ENCODE peak calls at places on chromosomes 3 and 15, in six cellular contexts. One of them, this sample, is unnamed.

GRCh38 chr3:40847571-40847992 is 322.8 kb downstream of the ZNF621 start:
- DNase-seq in lung: no peak
- DNase-seq in cardiac muscle cell: peak; percentile 67
- DNase-seq in psoas muscle: no peak
- DNase-seq in iPS DF 6.9: peak; percentile 73
- DNase-seq in mesenchymal stem cell: peak; percentile 24
- DNase-seq in this sample: no peak

GRCh38 chr3:98561727-98562521 is 30.1 kb downstream of the GPR15 start:
- DNase-seq in lung: no peak
- DNase-seq in cardiac muscle cell: no peak
- DNase-seq in psoas muscle: no peak
- DNase-seq in iPS DF 6.9: no peak
- DNase-seq in mesenchymal stem cell: peak; percentile 41
- DNase-seq in this sample: no peak

GRCh38 chr3:15531346-15531745 is 9.8 kb upstream of the COLQ start:
- DNase-seq in iPS DF 6.9: no peak
- DNase-seq in psoas muscle: no peak
- DNase-seq in lung: no peak
- DNase-seq in mesenchymal stem cell: no peak
- DNase-seq in cardiac muscle cell: no peak
- DNase-seq in this sample: no peak

GRCh38 chr3:61927332-61927731 is 366.0 kb downstream of the PTPRG start:
- DNase-seq in cardiac muscle cell: peak; percentile 91
- DNase-seq in iPS DF 6.9: no peak
- DNase-seq in lung: peak; percentile 50
- DNase-seq in psoas muscle: peak; percentile 76
- DNase-seq in mesenchymal stem cell: no peak
- DNase-seq in this sample: no peak

GRCh38 chr3:196611761-196612483 is 27.6 kb upstream of the NRROS start:
- DNase-seq in mesenchymal stem cell: no peak
- DNase-seq in psoas muscle: no peak
- DNase-seq in lung: no peak
- DNase-seq in cardiac muscle cell: peak; percentile 24
- DNase-seq in iPS DF 6.9: no peak
- DNase-seq in this sample: no peak

GRCh38 chr15:65071381-65071811 is 3.6 kb upstream of the RASL12 start:
- DNase-seq in iPS DF 6.9: no peak
- DNase-seq in lung: no peak
- DNase-seq in mesenchymal stem cell: no peak
- DNase-seq in psoas muscle: peak; percentile 38
- DNase-seq in cardiac muscle cell: peak; percentile 74
- DNase-seq in this sample: no peak

GRCh38 chr3:140629351-140630137 is 48.3 kb upstream of the TRIM42 start:
- DNase-seq in psoas muscle: no peak
- DNase-seq in cardiac muscle cell: peak; percentile 81
- DNase-seq in lung: no peak
- DNase-seq in mesenchymal stem cell: peak; percentile 31
- DNase-seq in iPS DF 6.9: no peak
- DNase-seq in this sample: no peak

GRCh38 chr15:81373996-81374395 is at the start of gene TMC3:
- DNase-seq in lung: no peak
- DNase-seq in psoas muscle: no peak
- DNase-seq in cardiac muscle cell: no peak
- DNase-seq in mesenchymal stem cell: no peak
- DNase-seq in iPS DF 6.9: no peak
- DNase-seq in this sample: no peak

GRCh38 chr3:106425021-106425420 is 556.2 kb upstream of the CBLB start:
- DNase-seq in lung: no peak
- DNase-seq in psoas muscle: no peak
- DNase-seq in cardiac muscle cell: peak; percentile 87
- DNase-seq in mesenchymal stem cell: peak; percentile 51
- DNase-seq in iPS DF 6.9: no peak
- DNase-seq in this sample: no peak

GRCh38 chr15:51801391-51801835 is 28.0 kb upstream of the TMOD3 start:
- DNase-seq in psoas muscle: peak; percentile 20
- DNase-seq in iPS DF 6.9: peak; percentile 16
- DNase-seq in mesenchymal stem cell: peak; percentile 22
- DNase-seq in lung: no peak
- DNase-seq in cardiac muscle cell: peak; percentile 62
- DNase-seq in this sample: no peak

GRCh38 chr15:100111103-100112060 is 230.4 kb downstream of the ADAMTS17 start:
- DNase-seq in cardiac muscle cell: peak; percentile 91
- DNase-seq in iPS DF 6.9: no peak
- DNase-seq in mesenchymal stem cell: peak; percentile 86
- DNase-seq in lung: no peak
- DNase-seq in psoas muscle: peak; percentile 62
- DNase-seq in this sample: no peak

GRCh38 chr3:99762901-99763300 is 54.8 kb upstream of the CMSS1 start:
- DNase-seq in mesenchymal stem cell: no peak
- DNase-seq in iPS DF 6.9: no peak
- DNase-seq in psoas muscle: no peak
- DNase-seq in cardiac muscle cell: no peak
- DNase-seq in lung: no peak
- DNase-seq in this sample: no peak

GRCh38 chr3:99764377-99764776 is 53.3 kb upstream of the CMSS1 start:
- DNase-seq in mesenchymal stem cell: no peak
- DNase-seq in psoas muscle: no peak
- DNase-seq in iPS DF 6.9: no peak
- DNase-seq in cardiac muscle cell: no peak
- DNase-seq in lung: no peak
- DNase-seq in this sample: no peak

GRCh38 chr3:99758502-99759177 is 59.0 kb upstream of the CMSS1 start:
- DNase-seq in psoas muscle: no peak
- DNase-seq in iPS DF 6.9: no peak
- DNase-seq in mesenchymal stem cell: no peak
- DNase-seq in lung: no peak
- DNase-seq in cardiac muscle cell: no peak
- DNase-seq in this sample: no peak

GRCh38 chr3:99760602-99761001 is 57.1 kb upstream of the CMSS1 start:
- DNase-seq in iPS DF 6.9: no peak
- DNase-seq in cardiac muscle cell: peak; percentile 59
- DNase-seq in mesenchymal stem cell: no peak
- DNase-seq in psoas muscle: no peak
- DNase-seq in lung: no peak
- DNase-seq in this sample: no peak

DNA sequence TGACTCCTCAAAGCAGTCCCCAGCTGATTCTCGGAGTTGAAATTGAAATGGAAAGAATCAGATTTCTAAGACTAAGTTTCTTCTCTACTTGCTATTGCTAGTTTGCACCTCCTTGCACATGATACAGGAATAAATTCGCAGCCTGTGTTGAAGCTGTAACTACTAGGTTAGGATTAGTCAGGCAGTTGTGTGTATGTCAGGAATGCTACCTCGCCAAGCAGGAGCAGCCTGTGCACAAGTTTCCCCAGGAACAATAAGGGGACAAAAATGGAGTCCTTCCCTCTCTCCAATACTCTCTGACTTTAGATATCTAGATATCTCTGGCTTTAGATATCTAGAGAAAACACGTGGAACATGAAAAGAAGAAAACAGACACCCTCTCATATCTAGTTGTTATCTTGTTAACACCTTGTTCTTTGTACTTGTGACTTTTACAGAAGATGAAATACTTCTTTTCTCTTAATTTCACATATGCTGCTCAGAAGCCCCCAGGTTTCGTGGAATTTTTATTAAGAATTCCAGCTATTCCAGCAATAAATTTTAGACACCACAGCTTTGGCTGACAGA is 56.2 kb upstream of the CMSS1 start:
- DNase-seq in cardiac muscle cell: no peak
- DNase-seq in mesenchymal stem cell: no peak
- DNase-seq in lung: no peak
- DNase-seq in psoas muscle: no peak
- DNase-seq in iPS DF 6.9: no peak
- DNase-seq in this sample: no peak
- H3K4me1 ChIP-seq in cardiac muscle cell: no peaks in the 10 kb centered on the region
- H3K4me1 ChIP-seq in mesenchymal stem cell: peaks cover 11% of the 10 kb centered on the region
- H3K4me1 ChIP-seq in lung: peaks cover 3% of the 10 kb centered on the region
- H3K4me1 ChIP-seq in psoas muscle: peaks cover 35% of the 10 kb centered on the region
- H3K4me1 ChIP-seq in iPS DF 6.9: no peaks in the 10 kb centered on the region
- H3K4me1 ChIP-seq in this sample: no peaks in the 10 kb centered on the region

DNA sequence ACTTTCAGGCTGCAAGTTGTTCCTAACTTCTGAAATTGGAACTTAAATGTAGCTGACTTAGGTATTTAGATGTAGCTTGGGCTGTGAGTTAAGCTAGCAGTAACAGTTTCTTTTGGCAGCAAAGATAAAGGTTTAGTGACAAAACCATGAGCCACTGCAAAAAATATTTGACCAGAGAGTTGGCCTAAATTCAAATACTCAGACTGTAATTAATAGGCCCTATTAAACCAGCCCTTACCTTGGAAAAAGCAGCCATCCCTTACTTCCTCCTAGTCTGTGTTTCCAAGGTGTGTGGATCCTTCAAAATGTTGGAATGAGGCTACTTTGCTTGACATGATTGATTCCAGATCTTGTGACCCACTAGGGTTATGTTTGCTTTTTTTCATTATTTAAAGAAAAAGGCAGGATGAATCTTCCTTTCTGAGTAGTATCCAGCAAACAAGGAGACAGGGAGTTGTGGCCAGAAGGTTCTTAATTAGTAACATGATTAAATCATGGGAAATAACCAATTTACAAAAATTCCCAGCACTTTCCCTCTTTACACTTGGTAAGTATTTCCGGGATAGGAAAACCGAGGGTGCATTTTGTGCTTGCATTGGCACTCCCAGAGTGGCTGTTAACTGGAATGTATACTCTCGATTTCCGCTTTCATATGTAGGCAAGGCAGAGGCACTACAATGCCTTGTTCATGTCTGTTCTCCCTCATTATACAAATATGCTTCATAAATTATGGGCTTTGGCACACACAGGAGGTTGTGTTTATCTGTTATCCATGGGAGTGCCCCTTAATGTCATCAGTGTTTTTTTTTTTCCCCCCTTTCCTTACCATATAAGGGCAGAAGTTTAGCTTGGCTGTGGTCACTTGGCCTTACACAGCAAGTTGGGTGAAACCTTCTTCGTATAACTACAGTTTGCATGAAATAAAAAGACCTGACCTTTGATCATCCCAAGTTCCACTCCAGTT is 8.5 kb downstream of the TPM1 start:
- DNase-seq in iPS DF 6.9: no peak
- DNase-seq in psoas muscle: no peak
- DNase-seq in mesenchymal stem cell: peak; percentile 89
- DNase-seq in cardiac muscle cell: peak; percentile 71
- DNase-seq in lung: no peak
- DNase-seq in this sample: no peak
- H3K27ac ChIP-seq in iPS DF 6.9: no peak overlapping the region
- H3K27ac ChIP-seq in psoas muscle: peak overlapping the region; percentile 94
- H3K27ac ChIP-seq in mesenchymal stem cell: peak overlapping the region; percentile 95
- H3K27ac ChIP-seq in cardiac muscle cell: peak overlapping the region; percentile 100
- H3K27ac ChIP-seq in lung: peak overlapping the region; percentile 15
- H3K27ac ChIP-seq in this sample: peak overlapping the region; percentile 85

GRCh38 chr3:42515391-42515916 is 13.0 kb downstream of the VIPR1 start:
- DNase-seq in iPS DF 6.9: no peak
- DNase-seq in psoas muscle: no peak
- DNase-seq in lung: no peak
- DNase-seq in mesenchymal stem cell: no peak
- DNase-seq in cardiac muscle cell: no peak
- DNase-seq in this sample: no peak

GRCh38 chr3:42515976-42516375 is 13.5 kb downstream of the VIPR1 start:
- DNase-seq in iPS DF 6.9: no peak
- DNase-seq in lung: no peak
- DNase-seq in mesenchymal stem cell: no peak
- DNase-seq in psoas muscle: no peak
- DNase-seq in cardiac muscle cell: no peak
- DNase-seq in this sample: no peak

GRCh38 chr3:42517143-42517542 is 14.7 kb downstream of the VIPR1 start:
- DNase-seq in mesenchymal stem cell: no peak
- DNase-seq in iPS DF 6.9: no peak
- DNase-seq in psoas muscle: no peak
- DNase-seq in lung: no peak
- DNase-seq in cardiac muscle cell: no peak
- DNase-seq in this sample: no peak

GRCh38 chr3:42514876-42515275 is 12.4 kb downstream of the VIPR1 start:
- DNase-seq in iPS DF 6.9: no peak
- DNase-seq in cardiac muscle cell: no peak
- DNase-seq in psoas muscle: no peak
- DNase-seq in lung: no peak
- DNase-seq in mesenchymal stem cell: no peak
- DNase-seq in this sample: no peak

DNA sequence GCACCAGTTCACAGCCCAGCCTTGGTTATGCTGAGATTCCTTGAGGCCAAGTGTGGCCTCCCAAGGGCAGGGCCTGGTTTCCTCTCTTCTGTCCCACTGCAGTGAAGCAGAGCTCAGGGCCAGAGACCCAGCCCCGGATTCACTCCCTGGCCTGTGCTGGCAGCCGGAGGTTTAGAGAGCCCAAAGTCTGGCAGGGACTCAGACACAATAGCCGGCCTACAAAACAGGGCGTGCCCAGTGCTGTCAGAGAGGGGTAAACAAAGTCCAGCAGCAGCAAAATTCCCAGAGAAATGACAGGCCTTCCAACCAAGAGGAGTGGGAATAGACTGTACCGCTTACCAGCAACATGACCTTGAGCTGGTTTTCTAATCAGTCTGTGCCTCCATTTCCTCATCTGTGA is 14.0 kb downstream of the VIPR1 start:
- DNase-seq in psoas muscle: no peak
- DNase-seq in iPS DF 6.9: no peak
- DNase-seq in lung: no peak
- DNase-seq in cardiac muscle cell: no peak
- DNase-seq in mesenchymal stem cell: no peak
- DNase-seq in this sample: no peak
- H3K4me1 ChIP-seq in psoas muscle: no peaks in the 10 kb centered on the region
- H3K4me1 ChIP-seq in iPS DF 6.9: no peaks in the 10 kb centered on the region
- H3K4me1 ChIP-seq in lung: no peaks in the 10 kb centered on the region
- H3K4me1 ChIP-seq in cardiac muscle cell: no peaks in the 10 kb centered on the region
- H3K4me1 ChIP-seq in mesenchymal stem cell: no peaks in the 10 kb centered on the region
- H3K4me1 ChIP-seq in this sample: no peaks in the 10 kb centered on the region

GRCh38 chr3:189941125-189941524 is 179.6 kb downstream of the P3H2 start:
- DNase-seq in mesenchymal stem cell: no peak
- DNase-seq in cardiac muscle cell: no peak
- DNase-seq in lung: no peak
- DNase-seq in iPS DF 6.9: no peak
- DNase-seq in psoas muscle: no peak
- DNase-seq in this sample: no peak

GRCh38 chr3:189944285-189945145 is 176.2 kb downstream of the P3H2 start:
- DNase-seq in lung: no peak
- DNase-seq in mesenchymal stem cell: no peak
- DNase-seq in cardiac muscle cell: no peak
- DNase-seq in psoas muscle: no peak
- DNase-seq in iPS DF 6.9: no peak
- DNase-seq in this sample: no peak

GRCh38 chr3:189941679-189942078 is 179.0 kb downstream of the P3H2 start:
- DNase-seq in iPS DF 6.9: no peak
- DNase-seq in cardiac muscle cell: peak; percentile 31
- DNase-seq in mesenchymal stem cell: no peak
- DNase-seq in lung: no peak
- DNase-seq in psoas muscle: no peak
- DNase-seq in this sample: no peak

GRCh38 chr3:189945935-189946709 is 174.6 kb downstream of the P3H2 start:
- DNase-seq in iPS DF 6.9: no peak
- DNase-seq in mesenchymal stem cell: no peak
- DNase-seq in cardiac muscle cell: no peak
- DNase-seq in psoas muscle: no peak
- DNase-seq in lung: no peak
- DNase-seq in this sample: no peak

DNA sequence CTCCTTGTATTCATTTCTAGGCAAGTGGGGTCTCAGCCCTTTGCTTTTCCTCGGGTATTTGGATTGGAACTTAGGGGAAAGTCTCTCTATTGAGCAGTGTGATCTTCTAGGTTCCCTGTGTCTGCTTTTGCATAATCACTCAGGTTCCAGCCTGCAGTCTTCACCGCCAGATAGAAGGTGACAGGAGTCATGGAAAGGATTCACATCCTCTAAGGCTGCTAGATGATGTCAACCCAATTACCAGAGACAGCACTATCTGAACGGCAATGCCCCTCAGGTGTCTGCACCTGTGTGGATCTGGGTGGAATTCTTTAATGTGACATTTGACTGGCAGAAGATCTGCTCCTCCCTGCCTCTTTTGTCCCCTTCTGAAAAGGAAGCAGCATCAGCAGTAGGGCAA is 177.7 kb downstream of the P3H2 start:
- DNase-seq in cardiac muscle cell: no peak
- DNase-seq in iPS DF 6.9: no peak
- DNase-seq in mesenchymal stem cell: no peak
- DNase-seq in psoas muscle: no peak
- DNase-seq in lung: no peak
- DNase-seq in this sample: no peak
- H3K27ac ChIP-seq in cardiac muscle cell: no peak overlapping the region
- H3K27ac ChIP-seq in iPS DF 6.9: no peak overlapping the region
- H3K27ac ChIP-seq in mesenchymal stem cell: no peak overlapping the region
- H3K27ac ChIP-seq in psoas muscle: no peak overlapping the region
- H3K27ac ChIP-seq in lung: no peak overlapping the region
- H3K27ac ChIP-seq in this sample: no peak overlapping the region

This sample was measured in Panc1.